ENCODE peak calls at places on chromosomes 6 and 20, in eight cellular contexts. One of them, this sample, is unnamed.

GRCh38 chr20:12925214-12925755 is 83.5 kb upstream of the SPTLC3 start:
- DNase-seq in CD8-positive, alpha-beta T cell: no peak
- DNase-seq in PC-3: peak
- DNase-seq in astrocyte of the spinal cord: peak
- DNase-seq in fibroblast of villous mesenchyme: peak
- DNase-seq in AG04450: peak
- DNase-seq in hepatocyte: peak
- DNase-seq in adrenal gland: peak
- DNase-seq in this sample: peak

GRCh38 chr6:159982726-159983506 is 14.0 kb downstream of the IGF2R start:
- DNase-seq in hepatocyte: no peak
- DNase-seq in PC-3: no peak
- DNase-seq in AG04450: no peak
- DNase-seq in astrocyte of the spinal cord: peak
- DNase-seq in CD8-positive, alpha-beta T cell: no peak
- DNase-seq in fibroblast of villous mesenchyme: peak
- DNase-seq in adrenal gland: no peak
- DNase-seq in this sample: peak

GRCh38 chr6:106513813-106514212 is 115.5 kb downstream of the RTN4IP1 start:
- DNase-seq in AG04450: no peak
- DNase-seq in adrenal gland: no peak
- DNase-seq in PC-3: peak
- DNase-seq in fibroblast of villous mesenchyme: peak
- DNase-seq in hepatocyte: no peak
- DNase-seq in astrocyte of the spinal cord: peak
- DNase-seq in CD8-positive, alpha-beta T cell: no peak
- DNase-seq in this sample: peak

GRCh38 chr6:15026832-15027231 is 219.0 kb upstream of the JARID2 start:
- DNase-seq in AG04450: peak
- DNase-seq in PC-3: peak
- DNase-seq in hepatocyte: peak
- DNase-seq in astrocyte of the spinal cord: peak
- DNase-seq in CD8-positive, alpha-beta T cell: no peak
- DNase-seq in fibroblast of villous mesenchyme: peak
- DNase-seq in adrenal gland: no peak
- DNase-seq in this sample: peak

GRCh38 chr20:59004763-59005522 is 2.1 kb downstream of the CTSZ start:
- DNase-seq in PC-3: no peak
- DNase-seq in CD8-positive, alpha-beta T cell: no peak
- DNase-seq in adrenal gland: peak
- DNase-seq in hepatocyte: no peak
- DNase-seq in fibroblast of villous mesenchyme: no peak
- DNase-seq in AG04450: no peak
- DNase-seq in astrocyte of the spinal cord: no peak
- DNase-seq in this sample: no peak

GRCh38 chr20:12660918-12661317 is 347.9 kb upstream of the SPTLC3 start:
- DNase-seq in CD8-positive, alpha-beta T cell: no peak
- DNase-seq in astrocyte of the spinal cord: no peak
- DNase-seq in adrenal gland: no peak
- DNase-seq in AG04450: no peak
- DNase-seq in hepatocyte: peak
- DNase-seq in PC-3: no peak
- DNase-seq in fibroblast of villous mesenchyme: peak
- DNase-seq in this sample: no peak

GRCh38 chr6:137819740-137820139 is 47.3 kb upstream of the TNFAIP3 start:
- DNase-seq in hepatocyte: no peak
- DNase-seq in CD8-positive, alpha-beta T cell: no peak
- DNase-seq in AG04450: no peak
- DNase-seq in PC-3: no peak
- DNase-seq in fibroblast of villous mesenchyme: no peak
- DNase-seq in adrenal gland: no peak
- DNase-seq in astrocyte of the spinal cord: no peak
- DNase-seq in this sample: no peak

GRCh38 chr20:48776306-48776705 is 51.5 kb downstream of the PREX1 start:
- DNase-seq in AG04450: no peak
- DNase-seq in PC-3: no peak
- DNase-seq in fibroblast of villous mesenchyme: peak
- DNase-seq in adrenal gland: no peak
- DNase-seq in CD8-positive, alpha-beta T cell: no peak
- DNase-seq in hepatocyte: no peak
- DNase-seq in astrocyte of the spinal cord: peak
- DNase-seq in this sample: no peak

GRCh38 chr20:33650111-33650752 is 11.9 kb upstream of the C20orf144 start:
- DNase-seq in PC-3: no peak
- DNase-seq in hepatocyte: no peak
- DNase-seq in AG04450: no peak
- DNase-seq in astrocyte of the spinal cord: no peak
- DNase-seq in CD8-positive, alpha-beta T cell: no peak
- DNase-seq in fibroblast of villous mesenchyme: no peak
- DNase-seq in adrenal gland: no peak
- DNase-seq in this sample: no peak

GRCh38 chr6:146851837-146852236 is 253.1 kb downstream of the ADGB start:
- DNase-seq in CD8-positive, alpha-beta T cell: no peak
- DNase-seq in hepatocyte: no peak
- DNase-seq in astrocyte of the spinal cord: peak
- DNase-seq in adrenal gland: no peak
- DNase-seq in fibroblast of villous mesenchyme: peak
- DNase-seq in AG04450: peak
- DNase-seq in PC-3: peak
- DNase-seq in this sample: peak

GRCh38 chr20:34938466-34939163 is 17.0 kb downstream of the GSS start:
- DNase-seq in AG04450: no peak
- DNase-seq in adrenal gland: peak
- DNase-seq in CD8-positive, alpha-beta T cell: no peak
- DNase-seq in fibroblast of villous mesenchyme: no peak
- DNase-seq in PC-3: no peak
- DNase-seq in astrocyte of the spinal cord: no peak
- DNase-seq in hepatocyte: no peak
- DNase-seq in this sample: peak

GRCh38 chr6:158785036-158785435 is 34.1 kb downstream of the EZR start:
- DNase-seq in adrenal gland: peak
- DNase-seq in AG04450: no peak
- DNase-seq in CD8-positive, alpha-beta T cell: no peak
- DNase-seq in hepatocyte: no peak
- DNase-seq in PC-3: no peak
- DNase-seq in astrocyte of the spinal cord: no peak
- DNase-seq in fibroblast of villous mesenchyme: no peak
- DNase-seq in this sample: no peak

GRCh38 chr20:46331612-46332361 is 23.5 kb upstream of the CDH22 start:
- DNase-seq in hepatocyte: peak
- DNase-seq in fibroblast of villous mesenchyme: no peak
- DNase-seq in astrocyte of the spinal cord: no peak
- DNase-seq in PC-3: no peak
- DNase-seq in CD8-positive, alpha-beta T cell: no peak
- DNase-seq in AG04450: no peak
- DNase-seq in adrenal gland: no peak
- DNase-seq in this sample: no peak

GRCh38 chr6:44009425-44010321 is 117.6 kb downstream of the MRPL14 start:
- DNase-seq in AG04450: no peak
- DNase-seq in astrocyte of the spinal cord: peak
- DNase-seq in fibroblast of villous mesenchyme: no peak
- DNase-seq in CD8-positive, alpha-beta T cell: no peak
- DNase-seq in PC-3: peak
- DNase-seq in adrenal gland: peak
- DNase-seq in hepatocyte: no peak
- DNase-seq in this sample: peak

GRCh38 chr20:46202758-46203509 is 84.8 kb downstream of the CD40 start:
- DNase-seq in AG04450: no peak
- DNase-seq in PC-3: no peak
- DNase-seq in fibroblast of villous mesenchyme: no peak
- DNase-seq in astrocyte of the spinal cord: no peak
- DNase-seq in adrenal gland: peak
- DNase-seq in CD8-positive, alpha-beta T cell: no peak
- DNase-seq in hepatocyte: no peak
- DNase-seq in this sample: no peak

GRCh38 chr20:44428174-44429016 is 47.3 kb upstream of the TTPAL start:
- DNase-seq in CD8-positive, alpha-beta T cell: no peak
- DNase-seq in PC-3: no peak
- DNase-seq in AG04450: no peak
- DNase-seq in fibroblast of villous mesenchyme: no peak
- DNase-seq in astrocyte of the spinal cord: no peak
- DNase-seq in hepatocyte: no peak
- DNase-seq in adrenal gland: no peak
- DNase-seq in this sample: no peak

GRCh38 chr6:16669227-16669626 is 92.0 kb downstream of the ATXN1 start:
- DNase-seq in CD8-positive, alpha-beta T cell: no peak
- DNase-seq in hepatocyte: no peak
- DNase-seq in fibroblast of villous mesenchyme: peak
- DNase-seq in adrenal gland: no peak
- DNase-seq in PC-3: peak
- DNase-seq in astrocyte of the spinal cord: peak
- DNase-seq in AG04450: no peak
- DNase-seq in this sample: peak

GRCh38 chr6:43246301-43247114 is 3.2 kb downstream of the TTBK1 start:
- DNase-seq in hepatocyte: peak
- DNase-seq in CD8-positive, alpha-beta T cell: no peak
- DNase-seq in fibroblast of villous mesenchyme: peak
- DNase-seq in astrocyte of the spinal cord: peak
- DNase-seq in adrenal gland: peak
- DNase-seq in PC-3: no peak
- DNase-seq in AG04450: no peak
- DNase-seq in this sample: no peak

GRCh38 chr6:140597181-140597580 is 1222.7 kb upstream of the CITED2 start:
- DNase-seq in CD8-positive, alpha-beta T cell: no peak
- DNase-seq in PC-3: no peak
- DNase-seq in adrenal gland: no peak
- DNase-seq in astrocyte of the spinal cord: no peak
- DNase-seq in fibroblast of villous mesenchyme: no peak
- DNase-seq in hepatocyte: no peak
- DNase-seq in AG04450: no peak
- DNase-seq in this sample: no peak

GRCh38 chr6:140602431-140602836 is 1228.0 kb upstream of the CITED2 start:
- DNase-seq in fibroblast of villous mesenchyme: peak
- DNase-seq in astrocyte of the spinal cord: peak
- DNase-seq in adrenal gland: no peak
- DNase-seq in AG04450: no peak
- DNase-seq in CD8-positive, alpha-beta T cell: no peak
- DNase-seq in hepatocyte: no peak
- DNase-seq in PC-3: no peak
- DNase-seq in this sample: no peak

GRCh38 chr6:140602843-140603242 is 1228.4 kb upstream of the CITED2 start:
- DNase-seq in fibroblast of villous mesenchyme: no peak
- DNase-seq in CD8-positive, alpha-beta T cell: no peak
- DNase-seq in adrenal gland: no peak
- DNase-seq in AG04450: no peak
- DNase-seq in hepatocyte: no peak
- DNase-seq in astrocyte of the spinal cord: peak
- DNase-seq in PC-3: no peak
- DNase-seq in this sample: no peak

GRCh38 chr6:140601409-140601808 is 1227.0 kb upstream of the CITED2 start:
- DNase-seq in fibroblast of villous mesenchyme: no peak
- DNase-seq in PC-3: peak
- DNase-seq in astrocyte of the spinal cord: no peak
- DNase-seq in CD8-positive, alpha-beta T cell: no peak
- DNase-seq in AG04450: no peak
- DNase-seq in hepatocyte: no peak
- DNase-seq in adrenal gland: no peak
- DNase-seq in this sample: no peak
- TF ChIP-seq CTCF in fibroblast of villous mesenchyme: no peak
- TF ChIP-seq CTCF in PC-3: no peak
- TF ChIP-seq CTCF in astrocyte of the spinal cord: no peak
- TF ChIP-seq CTCF in CD8-positive, alpha-beta T cell: no peak
- TF ChIP-seq CTCF in AG04450: no peak
- TF ChIP-seq CTCF in hepatocyte: no peak
- TF ChIP-seq CTCF in adrenal gland: no peak
- TF ChIP-seq CTCF in this sample: no peak

GRCh38 chr6:156175971-156176421 is 601.2 kb upstream of the ARID1B start:
- DNase-seq in AG04450: no peak
- DNase-seq in adrenal gland: peak
- DNase-seq in hepatocyte: peak
- DNase-seq in fibroblast of villous mesenchyme: peak
- DNase-seq in astrocyte of the spinal cord: no peak
- DNase-seq in CD8-positive, alpha-beta T cell: no peak
- DNase-seq in PC-3: peak
- DNase-seq in this sample: peak
- TF ChIP-seq CTCF in AG04450: no peak
- TF ChIP-seq CTCF in adrenal gland: no peak
- TF ChIP-seq CTCF in hepatocyte: peak
- TF ChIP-seq CTCF in fibroblast of villous mesenchyme: no peak
- TF ChIP-seq CTCF in astrocyte of the spinal cord: peak
- TF ChIP-seq CTCF in CD8-positive, alpha-beta T cell: no peak
- TF ChIP-seq CTCF in PC-3: peak
- TF ChIP-seq CTCF in this sample: peak

GRCh38 chr6:108108374-108108773 is 33.8 kb upstream of the OSTM1 start:
- DNase-seq in fibroblast of villous mesenchyme: no peak
- DNase-seq in CD8-positive, alpha-beta T cell: no peak
- DNase-seq in hepatocyte: no peak
- DNase-seq in astrocyte of the spinal cord: no peak
- DNase-seq in adrenal gland: no peak
- DNase-seq in AG04450: no peak
- DNase-seq in PC-3: no peak
- DNase-seq in this sample: peak

GRCh38 chr6:108107102-108107501 is 32.6 kb upstream of the OSTM1 start:
- DNase-seq in fibroblast of villous mesenchyme: no peak
- DNase-seq in astrocyte of the spinal cord: no peak
- DNase-seq in hepatocyte: no peak
- DNase-seq in AG04450: no peak
- DNase-seq in CD8-positive, alpha-beta T cell: no peak
- DNase-seq in PC-3: no peak
- DNase-seq in adrenal gland: no peak
- DNase-seq in this sample: no peak

GRCh38 chr6:108105584-108105983 is 31.0 kb upstream of the OSTM1 start:
- DNase-seq in fibroblast of villous mesenchyme: no peak
- DNase-seq in AG04450: no peak
- DNase-seq in CD8-positive, alpha-beta T cell: no peak
- DNase-seq in PC-3: no peak
- DNase-seq in hepatocyte: no peak
- DNase-seq in adrenal gland: no peak
- DNase-seq in astrocyte of the spinal cord: no peak
- DNase-seq in this sample: no peak

GRCh38 chr6:108106694-108107093 is 32.2 kb upstream of the OSTM1 start:
- DNase-seq in CD8-positive, alpha-beta T cell: no peak
- DNase-seq in hepatocyte: no peak
- DNase-seq in PC-3: no peak
- DNase-seq in astrocyte of the spinal cord: no peak
- DNase-seq in adrenal gland: no peak
- DNase-seq in AG04450: no peak
- DNase-seq in fibroblast of villous mesenchyme: no peak
- DNase-seq in this sample: no peak

GRCh38 chr6:108106261-108106660 is 31.7 kb upstream of the OSTM1 start:
- DNase-seq in astrocyte of the spinal cord: no peak
- DNase-seq in adrenal gland: no peak
- DNase-seq in fibroblast of villous mesenchyme: no peak
- DNase-seq in AG04450: no peak
- DNase-seq in PC-3: no peak
- DNase-seq in CD8-positive, alpha-beta T cell: no peak
- DNase-seq in hepatocyte: no peak
- DNase-seq in this sample: no peak
- TF ChIP-seq CTCF in astrocyte of the spinal cord: no peak
- TF ChIP-seq CTCF in adrenal gland: no peak
- TF ChIP-seq CTCF in fibroblast of villous mesenchyme: no peak
- TF ChIP-seq CTCF in AG04450: no peak
- TF ChIP-seq CTCF in PC-3: no peak
- TF ChIP-seq CTCF in CD8-positive, alpha-beta T cell: no peak
- TF ChIP-seq CTCF in hepatocyte: no peak
- TF ChIP-seq CTCF in this sample: no peak

DNA sequence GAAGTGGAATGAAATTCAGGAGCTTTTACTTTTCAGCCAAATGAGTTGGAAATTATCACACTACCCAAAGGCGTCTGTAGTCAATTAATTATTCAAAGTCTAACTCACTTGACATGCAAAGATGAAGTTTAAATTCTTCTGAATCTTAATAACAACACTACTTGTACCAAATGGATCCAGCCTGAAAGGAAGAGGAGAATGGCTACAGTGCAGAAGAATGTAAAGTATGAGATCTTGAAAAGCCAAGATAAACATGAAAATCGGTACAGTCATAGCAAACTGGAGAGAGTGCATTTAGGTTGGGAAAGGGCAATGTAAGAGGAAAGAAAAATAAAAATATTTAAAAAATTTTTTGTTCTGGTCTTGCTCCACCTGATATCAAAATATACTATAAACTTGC is 195.5 kb downstream of the SIM1 start:
- DNase-seq in hepatocyte: no peak
- DNase-seq in astrocyte of the spinal cord: peak
- DNase-seq in fibroblast of villous mesenchyme: peak
- DNase-seq in adrenal gland: no peak
- DNase-seq in CD8-positive, alpha-beta T cell: no peak
- DNase-seq in AG04450: peak
- DNase-seq in PC-3: peak
- DNase-seq in this sample: peak
- TF ChIP-seq CTCF in hepatocyte: no peak
- TF ChIP-seq CTCF in astrocyte of the spinal cord: no peak
- TF ChIP-seq CTCF in fibroblast of villous mesenchyme: no peak
- TF ChIP-seq CTCF in adrenal gland: no peak
- TF ChIP-seq CTCF in CD8-positive, alpha-beta T cell: no peak
- TF ChIP-seq CTCF in AG04450: no peak
- TF ChIP-seq CTCF in PC-3: no peak
- TF ChIP-seq CTCF in this sample: no peak